ENCODE peak calls at places on chromosomes 11 and 22, in ten cellular contexts. Q, C, A, Z, F, P, G, W, T and J are unnamed samples.

GRCh38 chr11:79100093-79100704 is 340.6 kb downstream of the TENM4 start:
- DNase-seq in Q (no peak), C (peak; percentile 44), A (no peak), Z (peak; percentile 58), F (peak; percentile 45), P (peak; percentile 59), G (peak; percentile 66), W (no peak), T (peak; percentile 55), J (peak; percentile 30)

GRCh38 chr11:116895053-116895757 is 57.8 kb upstream of the APOA1 start:
- DNase-seq in Q (no peak), C (no peak), A (no peak), Z (no peak), F (no peak), P (peak; percentile 57), G (peak; percentile 22), W (no peak), T (no peak), J (no peak)

GRCh38 chr11:111633756-111634362 is 31.6 kb downstream of the SIK2 start:
- DNase-seq in Q (no peak), C (no peak), A (no peak), Z (no peak), F (no peak), P (no peak), G (no peak), W (no peak), T (no peak), J (no peak)

GRCh38 chr11:12285106-12285505 is 92.3 kb upstream of the PARVA start:
- DNase-seq in Q (no peak), C (no peak), A (peak; percentile 15), Z (no peak), F (peak; percentile 11), P (no peak), G (peak; percentile 95), W (no peak), T (peak; percentile 84), J (peak; percentile 50)

GRCh38 chr11:46238967-46239800 is 38.3 kb upstream of the CREB3L1 start:
- DNase-seq in Q (no peak), C (peak; percentile 86), A (peak; percentile 86), Z (peak; percentile 73), F (peak; percentile 81), P (peak; percentile 89), G (peak; percentile 85), W (peak; percentile 87), T (peak; percentile 69), J (peak; percentile 88)

GRCh38 chr11:13336246-13336873 is 58.8 kb downstream of the BMAL1 start:
- DNase-seq in Q (no peak), C (no peak), A (peak; percentile 62), Z (no peak), F (no peak), P (no peak), G (peak; percentile 29), W (no peak), T (no peak), J (no peak)

GRCh38 chr11:47345890-47346563 is 6.5 kb downstream of the MYBPC3 start:
- DNase-seq in Q (no peak), C (no peak), A (no peak), Z (no peak), F (no peak), P (no peak), G (no peak), W (peak; percentile 37), T (peak; percentile 28), J (no peak)

GRCh38 chr22:43889366-43890253 is 2.2 kb downstream of the PNPLA5 start:
- DNase-seq in Q (no peak), C (no peak), A (no peak), Z (no peak), F (no peak), P (no peak), G (peak; percentile 40), W (peak; percentile 31), T (peak; percentile 48), J (no peak)

GRCh38 chr11:129949067-129949466 is 53.6 kb downstream of the PRDM10 start:
- DNase-seq in Q (no peak), C (no peak), A (no peak), Z (no peak), F (no peak), P (no peak), G (no peak), W (no peak), T (no peak), J (no peak)

GRCh38 chr11:129951201-129951882 is 51.3 kb downstream of the PRDM10 start:
- DNase-seq in Q (no peak), C (no peak), A (no peak), Z (no peak), F (no peak), P (no peak), G (no peak), W (no peak), T (no peak), J (no peak)

GRCh38 chr11:129951883-129952262 is 50.8 kb downstream of the PRDM10 start:
- DNase-seq in Q (no peak), C (no peak), A (no peak), Z (no peak), F (no peak), P (no peak), G (no peak), W (no peak), T (no peak), J (no peak)

GRCh38 chr11:129949976-129950318 is 52.7 kb downstream of the PRDM10 start:
- DNase-seq in Q (no peak), C (no peak), A (no peak), Z (no peak), F (no peak), P (no peak), G (no peak), W (no peak), T (no peak), J (no peak)

DNA sequence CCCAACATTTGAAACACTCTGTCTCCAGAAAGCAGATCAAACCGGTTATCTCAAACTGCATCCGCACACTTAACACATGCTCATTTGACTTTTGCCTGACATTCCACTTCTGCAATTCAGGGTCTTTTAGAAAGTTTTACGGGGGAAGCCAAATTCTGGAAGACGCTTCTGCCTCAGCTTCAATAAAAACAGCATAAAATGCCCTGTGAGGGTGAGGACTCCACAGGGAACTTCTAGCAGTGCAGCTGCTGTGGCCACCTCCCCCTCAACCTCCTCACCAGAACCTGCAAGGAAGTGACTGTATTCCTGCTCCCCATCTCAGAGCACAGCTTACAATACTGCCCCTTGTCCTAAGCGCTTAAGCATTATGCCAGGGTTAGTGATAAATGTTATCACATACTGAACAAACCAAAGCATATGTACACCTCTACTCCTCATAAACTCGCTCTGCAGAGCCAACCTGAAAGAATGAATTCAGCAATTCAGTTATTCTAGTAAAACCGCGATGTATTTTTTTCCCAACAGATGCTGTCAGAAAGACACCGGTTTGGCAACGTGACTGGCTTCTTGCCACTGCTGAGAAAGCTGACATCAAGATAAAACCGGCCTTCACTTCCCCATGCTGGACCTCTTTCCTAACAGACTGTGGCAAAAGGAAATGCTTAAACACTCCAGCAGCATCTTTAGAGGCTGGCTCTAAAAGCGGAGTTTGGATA is 52.2 kb downstream of the PRDM10 start:
- DNase-seq in Q (no peak), C (peak; percentile 40), A (no peak), Z (no peak), F (peak; percentile 57), P (no peak), G (peak; percentile 88), W (no peak), T (no peak), J (no peak)
- H3K4me3 ChIP-seq in Q (no peak overlapping the region), C (no peak overlapping the region), A (no peak overlapping the region), Z (no peak overlapping the region), F (no peak overlapping the region), P (no peak overlapping the region), G (no peak overlapping the region), W (no peak overlapping the region), T (no peak overlapping the region), J (no peak overlapping the region)

DNA sequence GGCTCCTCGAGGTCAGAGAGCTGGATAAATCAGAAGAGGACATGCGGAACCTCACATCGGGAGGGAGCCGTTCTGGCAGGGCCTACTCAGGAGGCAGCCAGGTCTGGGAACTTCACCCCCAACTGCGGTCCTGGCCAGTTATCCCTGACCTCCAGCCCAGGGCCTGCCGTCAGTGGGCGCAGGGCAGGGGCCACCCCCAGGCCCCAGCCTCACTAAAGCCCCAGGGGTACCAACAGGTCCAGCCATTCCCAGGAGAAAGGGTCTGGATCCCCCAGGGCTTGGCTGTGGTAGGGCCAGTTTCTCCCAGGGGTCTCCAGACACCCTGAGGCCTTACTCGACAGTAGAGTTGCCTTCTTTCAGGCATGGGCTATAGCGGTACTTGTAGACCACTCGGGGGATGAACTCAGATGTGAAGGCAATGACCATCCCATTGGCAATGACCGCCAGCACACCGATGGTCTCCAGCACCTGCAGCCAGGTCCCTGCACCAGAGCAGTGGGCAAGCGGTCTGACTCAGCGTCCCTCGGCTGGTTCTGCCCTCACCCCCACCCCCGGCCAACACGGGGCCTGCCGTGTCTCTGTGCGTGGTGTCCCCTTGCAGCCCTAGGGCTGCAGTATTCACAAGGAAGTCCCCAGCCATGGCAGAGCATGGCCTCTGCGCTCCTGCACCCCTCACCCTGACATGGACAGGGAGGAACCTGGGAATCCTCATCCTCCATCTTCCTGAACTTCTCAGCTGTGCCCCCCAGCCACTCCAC is 4.6 kb upstream of the SIGIRR start:
- DNase-seq in Q (no peak), C (no peak), A (no peak), Z (no peak), F (no peak), P (no peak), G (no peak), W (peak; percentile 48), T (no peak), J (no peak)
- H3K36me3 ChIP-seq in Q (no peaks in the 10 kb centered on the region), C (no peaks in the 10 kb centered on the region), A (no peaks in the 10 kb centered on the region), Z (no peaks in the 10 kb centered on the region), F (no peaks in the 10 kb centered on the region), P (no peaks in the 10 kb centered on the region), G (no peaks in the 10 kb centered on the region), W (no peaks in the 10 kb centered on the region), T (no peaks in the 10 kb centered on the region), J (no peaks in the 10 kb centered on the region)

GRCh38 chr11:60065801-60066200 is 9.3 kb downstream of the MS4A3 start:
- DNase-seq in Q (no peak), C (no peak), A (no peak), Z (no peak), F (no peak), P (no peak), G (no peak), W (no peak), T (no peak), J (no peak)

GRCh38 chr11:60064115-60064514 is 7.7 kb downstream of the MS4A3 start:
- DNase-seq in Q (no peak), C (no peak), A (no peak), Z (no peak), F (no peak), P (no peak), G (no peak), W (no peak), T (no peak), J (no peak)

DNA sequence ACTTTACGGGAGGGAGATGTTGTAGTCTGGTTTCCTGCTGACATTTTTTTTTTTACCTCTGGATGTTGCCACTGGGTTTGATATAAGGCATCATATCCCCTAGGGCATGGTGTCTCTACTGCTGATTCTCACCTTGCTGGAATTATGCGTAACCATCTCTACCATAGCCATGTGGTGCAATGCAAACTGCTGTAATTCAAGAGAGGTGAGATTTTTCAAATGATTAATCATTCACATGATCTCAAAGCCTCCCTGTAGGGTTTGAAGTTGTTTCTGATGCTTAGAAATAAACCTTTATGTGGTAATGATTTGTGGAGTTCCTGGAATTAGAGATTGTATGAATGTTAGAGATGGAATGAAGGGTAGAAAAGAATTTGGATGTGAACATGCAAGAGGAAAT is 13.0 kb downstream of the MS4A3 start:
- DNase-seq in Q (no peak), C (no peak), A (no peak), Z (no peak), F (no peak), P (no peak), G (no peak), W (no peak), T (no peak), J (no peak)
- H3K4me3 ChIP-seq in Q (no peak overlapping the region), C (no peak overlapping the region), A (no peak overlapping the region), Z (no peak overlapping the region), F (no peak overlapping the region), P (no peak overlapping the region), G (no peak overlapping the region), W (no peak overlapping the region), T (no peak overlapping the region), J (no peak overlapping the region)

GRCh38 chr11:61406991-61407728 is 14.8 kb downstream of the TMEM216 start:
- DNase-seq in Q (no peak), C (no peak), A (no peak), Z (no peak), F (no peak), P (no peak), G (no peak), W (no peak), T (no peak), J (no peak)

GRCh38 chr11:61406067-61406466 is 13.7 kb downstream of the TMEM216 start:
- DNase-seq in Q (no peak), C (no peak), A (no peak), Z (no peak), F (no peak), P (no peak), G (no peak), W (no peak), T (no peak), J (no peak)

GRCh38 chr11:61404641-61405040 is 12.3 kb downstream of the TMEM216 start:
- DNase-seq in Q (no peak), C (no peak), A (no peak), Z (no peak), F (no peak), P (no peak), G (no peak), W (no peak), T (no peak), J (no peak)

DNA sequence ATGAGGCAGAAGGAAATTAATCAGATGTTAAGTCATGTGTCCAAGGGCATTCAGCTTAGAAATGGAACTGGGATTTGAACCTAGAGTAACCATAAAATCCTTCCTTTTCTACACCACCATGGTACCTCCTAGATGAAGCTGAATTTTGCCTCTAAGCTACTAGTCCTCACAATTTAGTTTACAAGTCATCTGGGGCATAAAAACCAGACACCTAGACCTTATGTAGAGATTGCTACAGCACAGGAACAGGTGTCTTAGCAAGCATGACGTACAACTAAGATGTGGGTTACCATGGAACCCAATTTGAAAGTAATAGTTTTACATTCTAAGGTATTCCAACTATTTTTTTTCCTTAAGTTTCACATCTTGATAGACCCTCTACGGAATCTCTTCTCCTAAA is 9.2 kb downstream of the TMEM216 start:
- DNase-seq in Q (no peak), C (no peak), A (no peak), Z (no peak), F (no peak), P (no peak), G (no peak), W (no peak), T (no peak), J (no peak)
- H3K36me3 ChIP-seq in Q (peaks cover 45% of the 10 kb centered on the region), C (peaks cover 10% of the 10 kb centered on the region), A (peaks cover 60% of the 10 kb centered on the region), Z (peaks cover 13% of the 10 kb centered on the region), F (peaks cover 46% of the 10 kb centered on the region), P (no peaks in the 10 kb centered on the region), G (peaks cover 21% of the 10 kb centered on the region), W (peaks cover 46% of the 10 kb centered on the region), T (peaks cover 37% of the 10 kb centered on the region), J (peaks cover 51% of the 10 kb centered on the region)